ENCODE peak calls at places on chromosome 4, in six cellular contexts. Y is IMR-90, O is H9, T is neuronal stem cell, Z is H1, R is mesenchymal stem cell. F is an unnamed sample.

GRCh38 chr4:34733185-34733916 is 1511.0 kb downstream of the ARAP2 start:
- DNase-seq in Y (no peak), O (no peak), T (no peak), Z (no peak), R (no peak), F (no peak)

GRCh38 chr4:8046925-8047541 is 107.4 kb upstream of the AFAP1 start:
- DNase-seq in Y (no peak), O (no peak), T (no peak), Z (no peak), R (no peak), F (no peak)

GRCh38 chr4:144712775-144713174 is 66.8 kb downstream of the HHIP start:
- DNase-seq in Y (peak; percentile 87), O (no peak), T (no peak), Z (no peak), R (no peak), F (no peak)

GRCh38 chr4:111718763-111719537 is 426.3 kb upstream of the FAM241A start:
- DNase-seq in Y (no peak), O (no peak), T (no peak), Z (no peak), R (no peak), F (no peak)

GRCh38 chr4:3741217-3742011 is 24.8 kb upstream of the ADRA2C start:
- DNase-seq in Y (no peak), O (no peak), T (no peak), Z (no peak), R (no peak), F (no peak)

GRCh38 chr4:176735300-176735699 is 57.4 kb downstream of the VEGFC start:
- DNase-seq in Y (peak; percentile 88), O (no peak), T (no peak), Z (no peak), R (peak; percentile 38), F (no peak)

GRCh38 chr4:57146444-57146843 is 36.3 kb upstream of the IGFBP7 start:
- DNase-seq in Y (no peak), O (no peak), T (no peak), Z (no peak), R (no peak), F (no peak)

GRCh38 chr4:163536101-163536500 is 41.6 kb downstream of the TMA16 start:
- DNase-seq in Y (peak; percentile 61), O (no peak), T (no peak), Z (no peak), R (no peak), F (no peak)

GRCh38 chr4:64713256-64713840 is 304.1 kb upstream of the TECRL start:
- DNase-seq in Y (peak; percentile 4), O (no peak), T (no peak), Z (no peak), R (peak; percentile 44), F (no peak)

GRCh38 chr4:108247511-108248088 is 78.9 kb upstream of the LEF1 start:
- DNase-seq in Y (no peak), O (peak; percentile 45), T (peak; percentile 61), Z (no peak), R (peak; percentile 33), F (no peak)

GRCh38 chr4:57093816-57094481 is 16.2 kb downstream of the IGFBP7 start:
- DNase-seq in Y (no peak), O (no peak), T (no peak), Z (no peak), R (no peak), F (no peak)

GRCh38 chr4:8653326-8654000 is 60.9 kb downstream of the CPZ start:
- DNase-seq in Y (no peak), O (peak; percentile 67), T (no peak), Z (no peak), R (no peak), F (no peak)

DNA sequence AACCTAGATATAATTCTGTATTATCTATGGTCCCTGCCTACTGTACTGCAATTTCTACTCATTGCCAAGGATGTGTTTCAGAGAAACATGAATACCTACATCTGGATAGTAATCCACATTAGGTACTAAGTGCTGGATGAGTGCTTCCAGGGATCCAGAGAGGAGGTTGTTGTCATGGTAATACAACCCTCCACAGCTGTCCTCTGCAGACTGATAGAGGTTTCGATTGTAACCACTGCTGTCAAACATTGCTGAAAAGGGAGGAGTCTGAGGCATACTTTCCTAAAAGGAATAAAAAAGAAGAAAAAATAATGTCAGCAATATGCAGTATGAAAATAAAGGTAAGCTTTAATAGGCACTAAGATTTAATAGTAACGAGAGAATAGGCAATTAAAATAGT is 12.5 kb downstream of the RASGEF1B start:
- DNase-seq in Y (no peak), O (no peak), T (no peak), Z (no peak), R (no peak), F (no peak)
- H2BK5ac ChIP-seq in Y (no peak overlapping the region), O (no peak overlapping the region), T (no peak overlapping the region), Z (no peak overlapping the region), R (no peak overlapping the region), F (no peak overlapping the region)

GRCh38 chr4:37661643-37662221 is 24.4 kb downstream of the RELL1 start:
- DNase-seq in Y (peak; percentile 61), O (no peak), T (no peak), Z (no peak), R (peak; percentile 46), F (peak; percentile 22)

GRCh38 chr4:37662861-37663390 is 23.2 kb downstream of the RELL1 start:
- DNase-seq in Y (peak; percentile 13), O (no peak), T (no peak), Z (no peak), R (peak; percentile 63), F (no peak)

GRCh38 chr4:37663552-37663951 is 22.6 kb downstream of the RELL1 start:
- DNase-seq in Y (no peak), O (no peak), T (no peak), Z (no peak), R (no peak), F (no peak)

GRCh38 chr4:37664696-37665095 is 21.5 kb downstream of the RELL1 start:
- DNase-seq in Y (no peak), O (no peak), T (no peak), Z (no peak), R (peak; percentile 41), F (no peak)

DNA sequence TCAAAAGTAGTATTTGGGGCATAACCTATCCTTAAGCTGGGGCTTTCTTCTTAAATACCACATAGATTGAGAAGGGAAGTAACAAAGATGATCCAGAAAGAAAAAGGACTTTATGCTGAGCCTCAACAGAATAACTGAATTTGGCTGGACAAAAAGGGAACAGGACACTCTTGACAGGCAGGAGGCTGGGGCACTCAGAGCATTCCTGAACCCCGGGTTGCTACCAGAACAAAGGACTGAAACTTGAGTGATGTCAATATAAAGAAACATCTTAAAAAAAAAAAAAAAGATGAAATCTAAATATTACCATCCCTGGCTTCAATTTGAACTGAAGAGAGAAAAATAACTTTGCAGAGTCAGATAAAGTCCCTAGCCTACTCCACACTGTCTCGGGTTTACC is 23.9 kb downstream of the RELL1 start:
- DNase-seq in Y (no peak), O (no peak), T (no peak), Z (no peak), R (no peak), F (no peak)
- H3K4me1 ChIP-seq in Y (peaks cover 24% of the 10 kb centered on the region), O (peaks cover 8% of the 10 kb centered on the region), T (peaks cover 35% of the 10 kb centered on the region), Z (peaks cover 17% of the 10 kb centered on the region), R (peaks cover 30% of the 10 kb centered on the region), F (peaks cover 17% of the 10 kb centered on the region)

GRCh38 chr4:6281436-6282144 is 11.9 kb downstream of the WFS1 start:
- DNase-seq in Y (no peak), O (no peak), T (no peak), Z (no peak), R (no peak), F (no peak)

GRCh38 chr4:6279582-6280289 is 10.1 kb downstream of the WFS1 start:
- DNase-seq in Y (no peak), O (no peak), T (no peak), Z (no peak), R (no peak), F (no peak)

GRCh38 chr4:6278801-6279197 is 9.1 kb downstream of the WFS1 start:
- DNase-seq in Y (peak; percentile 65), O (no peak), T (no peak), Z (no peak), R (no peak), F (no peak)

GRCh38 chr4:6282247-6282646 is 12.6 kb downstream of the WFS1 start:
- DNase-seq in Y (peak; percentile 62), O (no peak), T (no peak), Z (no peak), R (no peak), F (no peak)

GRCh38 chr4:6280365-6280996 is 10.8 kb downstream of the WFS1 start:
- DNase-seq in Y (no peak), O (no peak), T (no peak), Z (no peak), R (no peak), F (peak; percentile 67)
- H3K14ac ChIP-seq in Y (no peak overlapping the region), O (no peak overlapping the region), T (no peak overlapping the region), Z (no peak overlapping the region), R (no peak overlapping the region), F (no peak overlapping the region)

DNA sequence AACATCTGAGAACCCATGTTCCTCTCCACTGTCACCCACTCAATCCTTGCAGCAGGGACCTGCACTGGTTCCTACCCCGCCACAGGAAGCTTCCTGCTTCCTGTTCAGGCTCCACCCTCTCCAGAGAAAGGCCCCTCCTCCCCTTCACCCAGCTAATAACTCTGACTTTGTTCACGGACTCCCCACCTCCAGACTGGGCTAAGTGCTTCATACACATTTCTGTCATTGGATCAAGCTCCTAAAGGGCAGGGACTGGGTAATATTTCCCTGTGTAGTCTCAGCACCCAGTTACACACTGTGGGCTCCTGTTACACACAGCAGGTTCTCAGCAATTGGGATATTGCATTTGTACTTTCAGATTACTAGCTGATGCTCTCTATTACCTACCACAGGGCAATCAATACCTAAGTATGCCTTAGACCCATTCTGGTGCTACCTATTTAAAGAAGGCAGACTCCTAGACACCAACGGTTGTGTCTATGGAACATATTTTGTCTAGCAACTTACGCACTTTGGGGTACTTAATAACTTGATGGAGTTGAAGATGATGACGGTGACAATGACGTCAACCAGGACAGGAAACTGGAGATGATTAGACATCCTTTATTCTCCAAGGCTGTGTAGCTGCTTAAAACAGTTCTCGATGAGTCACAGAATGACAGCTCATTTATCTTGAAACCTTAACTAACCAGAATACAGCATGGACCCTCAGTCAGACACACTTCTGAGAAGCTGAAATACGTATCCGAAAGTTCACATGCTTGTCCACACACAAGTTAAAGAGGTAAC is 58.1 kb downstream of the MAML3 start:
- DNase-seq in Y (peak; percentile 100), O (no peak), T (no peak), Z (no peak), R (peak; percentile 99), F (peak; percentile 71)
- H2BK5ac ChIP-seq in Y (peak overlapping the region; percentile 78), O (no peak overlapping the region), T (no peak overlapping the region), Z (no peak overlapping the region), R (no peak overlapping the region), F (peak overlapping the region; percentile 77)

GRCh38 chr4:38512840-38513239 is 151.2 kb upstream of the KLF3 start:
- DNase-seq in Y (no peak), O (no peak), T (no peak), Z (no peak), R (no peak), F (no peak)

GRCh38 chr4:38511702-38512101 is 152.3 kb upstream of the KLF3 start:
- DNase-seq in Y (no peak), O (no peak), T (no peak), Z (no peak), R (no peak), F (no peak)

GRCh38 chr4:38514465-38515146 is 149.4 kb upstream of the KLF3 start:
- DNase-seq in Y (no peak), O (no peak), T (no peak), Z (no peak), R (no peak), F (no peak)

GRCh38 chr4:38509551-38509950 is 154.4 kb upstream of the KLF3 start:
- DNase-seq in Y (no peak), O (no peak), T (no peak), Z (no peak), R (no peak), F (no peak)

GRCh38 chr4:38510201-38510600 is 153.8 kb upstream of the KLF3 start:
- DNase-seq in Y (no peak), O (no peak), T (no peak), Z (no peak), R (no peak), F (no peak)
- H3K4me1 ChIP-seq in Y (no peaks in the 10 kb centered on the region), O (peaks cover 7% of the 10 kb centered on the region), T (peaks cover 4% of the 10 kb centered on the region), Z (peaks cover 5% of the 10 kb centered on the region), R (no peaks in the 10 kb centered on the region), F (no peaks in the 10 kb centered on the region)